ENCODE peak calls at places on chromosomes 16 and 17, in six cellular contexts. Q, R, Z, J, F and A are unnamed samples.

GRCh38 chr17:83037084-83037950 is 42.1 kb upstream of the METRNL start:
- DNase-seq in Q (no peak), R (peak; percentile 51), Z (no peak), J (no peak), F (no peak), A (no peak)

GRCh38 chr16:48279199-48279598 is 31.9 kb upstream of the ABCC11 start:
- DNase-seq in Q (no peak), R (no peak), Z (no peak), J (no peak), F (peak; percentile 56), A (no peak)

GRCh38 chr16:72959301-72959996 is 88.5 kb downstream of the ZFHX3 start:
- DNase-seq in Q (no peak), R (no peak), Z (no peak), J (no peak), F (no peak), A (no peak)

GRCh38 chr16:1458336-1458976 is 14.1 kb upstream of the CCDC154 start:
- DNase-seq in Q (peak; percentile 41), R (no peak), Z (no peak), J (no peak), F (no peak), A (no peak)

GRCh38 chr16:11621539-11621919 is 34.8 kb upstream of the LITAF start:
- DNase-seq in Q (no peak), R (no peak), Z (no peak), J (no peak), F (no peak), A (no peak)

GRCh38 chr16:76766538-76766937 is 424.5 kb upstream of the MON1B start:
- DNase-seq in Q (no peak), R (no peak), Z (no peak), J (no peak), F (no peak), A (no peak)

GRCh38 chr16:68563631-68564366 is 24.7 kb downstream of the ZFP90 start:
- DNase-seq in Q (no peak), R (no peak), Z (no peak), J (no peak), F (peak; percentile 32), A (no peak)

GRCh38 chr17:32936894-32937500 is 9.0 kb downstream of the TMEM98 start:
- DNase-seq in Q (peak; percentile 70), R (peak; percentile 94), Z (peak; percentile 58), J (peak; percentile 42), F (peak; percentile 91), A (peak; percentile 70)

GRCh38 chr16:20387978-20388377 is 16.6 kb downstream of the PDILT start:
- DNase-seq in Q (no peak), R (no peak), Z (no peak), J (no peak), F (no peak), A (no peak)

GRCh38 chr17:55601874-55602364 is 90.7 kb upstream of the SMIM36 start:
- DNase-seq in Q (peak; percentile 61), R (peak; percentile 81), Z (no peak), J (no peak), F (peak; percentile 93), A (peak; percentile 42)

GRCh38 chr17:17542906-17543635 is 46.9 kb upstream of the RASD1 start:
- DNase-seq in Q (no peak), R (no peak), Z (no peak), J (no peak), F (no peak), A (no peak)

GRCh38 chr17:63698886-63699637 is 863 bp downstream of the LIMD2 start:
- DNase-seq in Q (peak; percentile 29), R (peak; percentile 46), Z (peak; percentile 47), J (no peak), F (peak; percentile 83), A (peak; percentile 33)

GRCh38 chr17:38897176-38897575 is 27.3 kb downstream of the LASP1 start:
- DNase-seq in Q (peak; percentile 28), R (no peak), Z (peak; percentile 24), J (no peak), F (no peak), A (no peak)

GRCh38 chr16:212999-213398 is 16.2 kb downstream of the LUC7L start:
- DNase-seq in Q (peak; percentile 16), R (no peak), Z (peak; percentile 38), J (no peak), F (no peak), A (no peak)

GRCh38 chr17:82241183-82241925 is 12.5 kb downstream of the SLC16A3 start:
- DNase-seq in Q (peak; percentile 36), R (no peak), Z (peak; percentile 64), J (no peak), F (no peak), A (no peak)

GRCh38 chr16:15498427-15499175 is 64.2 kb downstream of the BMERB1 start:
- DNase-seq in Q (peak; percentile 71), R (peak; percentile 39), Z (peak; percentile 52), J (no peak), F (peak; percentile 49), A (no peak)

GRCh38 chr16:11303405-11304138 is 22.4 kb upstream of the PRM1 start:
- DNase-seq in Q (no peak), R (no peak), Z (no peak), J (peak; percentile 85), F (no peak), A (no peak)

GRCh38 chr16:73315645-73316044 is 267.7 kb upstream of the ZFHX3 start:
- DNase-seq in Q (no peak), R (no peak), Z (no peak), J (no peak), F (no peak), A (no peak)

GRCh38 chr17:68356520-68356919 is 65.2 kb downstream of the ARSG start:
- DNase-seq in Q (no peak), R (no peak), Z (peak; percentile 74), J (no peak), F (no peak), A (no peak)

GRCh38 chr17:28193241-28193640 is 125.8 kb upstream of the TMEM97 start:
- DNase-seq in Q (no peak), R (no peak), Z (no peak), J (no peak), F (peak; percentile 47), A (no peak)

GRCh38 chr17:8154608-8155152 is 2.5 kb upstream of the PER1 start:
- DNase-seq in Q (no peak), R (no peak), Z (no peak), J (no peak), F (no peak), A (no peak)

GRCh38 chr16:29844575-29845331 is 18.3 kb downstream of the CDIPT start:
- DNase-seq in Q (no peak), R (no peak), Z (no peak), J (no peak), F (no peak), A (no peak)

GRCh38 chr16:8630205-8630953 is 8.9 kb downstream of the METTL22 start:
- DNase-seq in Q (no peak), R (no peak), Z (no peak), J (no peak), F (no peak), A (no peak)

GRCh38 chr17:43908111-43908721 is 880 bp upstream of the MPP2 start:
- DNase-seq in Q (peak; percentile 65), R (peak; percentile 85), Z (peak; percentile 65), J (peak; percentile 23), F (peak; percentile 79), A (no peak)

GRCh38 chr17:32483451-32484019 is 3.3 kb upstream of the CDK5R1 start:
- DNase-seq in Q (peak; percentile 61), R (peak; percentile 91), Z (peak; percentile 67), J (no peak), F (peak; percentile 97), A (no peak)

GRCh38 chr16:15907863-15908478 is 19.6 kb upstream of the CEP20 start:
- DNase-seq in Q (peak; percentile 11), R (peak; percentile 72), Z (peak; percentile 30), J (no peak), F (peak; percentile 88), A (peak; percentile 67)

GRCh38 chr17:62791235-62792121 is 16.6 kb downstream of the MARCHF10 start:
- DNase-seq in Q (peak; percentile 95), R (no peak), Z (peak; percentile 96), J (peak; percentile 82), F (no peak), A (no peak)

GRCh38 chr17:76138896-76139248 is 2.2 kb downstream of the FOXJ1 start:
- DNase-seq in Q (no peak), R (no peak), Z (no peak), J (no peak), F (no peak), A (no peak)
- H3K4me1 ChIP-seq in Q (no peaks in the 10 kb centered on the region), R (peaks cover 79% of the 10 kb centered on the region), Z (peaks cover 4% of the 10 kb centered on the region), J (peaks cover 31% of the 10 kb centered on the region), F (no peaks in the 10 kb centered on the region), A (peaks cover 6% of the 10 kb centered on the region)

GRCh38 chr16:86519649-86520316 is 9.5 kb downstream of the FOXF1 start:
- DNase-seq in Q (peak; percentile 77), R (peak; percentile 88), Z (peak; percentile 40), J (peak; percentile 25), F (peak; percentile 60), A (peak; percentile 13)
- H3K9ac ChIP-seq in Q (peak overlapping the region; percentile 37), R (no peak overlapping the region), Z (peak overlapping the region; percentile 26), J (no peak overlapping the region), F (no peak overlapping the region), A (no peak overlapping the region)

DNA sequence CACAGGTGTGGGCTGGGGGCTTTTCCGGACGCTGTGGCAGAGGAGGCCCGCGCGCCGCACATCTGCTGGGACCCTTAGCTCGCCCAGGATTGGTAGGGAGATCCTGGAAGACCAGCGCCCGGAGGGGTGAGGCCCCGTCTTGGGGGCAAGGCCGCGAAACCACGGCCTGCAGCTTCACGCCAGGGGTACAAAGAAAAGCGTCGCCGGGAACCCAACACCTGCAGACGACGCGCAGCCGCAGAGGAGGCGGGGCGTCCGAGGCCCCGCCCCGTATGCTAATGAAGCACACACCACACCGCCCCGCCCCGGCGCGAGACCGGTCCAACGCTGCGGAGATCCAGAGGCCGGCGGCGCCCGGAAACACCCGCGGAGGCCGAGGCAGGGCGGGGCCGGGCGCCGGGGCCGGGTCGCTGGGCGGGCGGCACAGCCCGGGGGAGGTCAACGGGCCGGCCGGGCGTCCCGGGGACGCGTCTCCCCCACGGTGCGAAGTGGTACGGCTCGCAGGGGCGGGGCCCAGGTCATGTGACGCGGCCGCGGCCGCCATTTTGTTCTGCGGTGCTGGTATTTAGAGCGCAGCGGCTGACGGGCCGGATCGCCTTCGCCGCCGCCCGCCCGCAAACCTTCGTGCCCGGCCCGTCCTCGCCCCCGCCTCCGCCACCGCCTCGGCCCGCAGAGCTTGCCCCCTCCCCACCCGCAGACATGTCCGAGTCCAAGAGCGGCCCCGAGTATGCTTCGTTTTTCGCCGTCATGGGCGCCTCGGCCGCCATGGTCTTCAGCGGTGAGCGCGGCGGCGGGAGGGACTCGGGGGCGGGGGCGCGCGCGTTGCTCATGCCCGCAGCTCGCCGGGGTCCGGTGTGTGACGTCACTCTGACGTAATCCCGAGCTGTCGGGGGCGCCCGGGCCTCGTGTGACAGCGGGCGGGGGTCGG is at the start of gene ATP6V0C:
- DNase-seq in Q (peak; percentile 79), R (peak; percentile 97), Z (peak; percentile 76), J (peak; percentile 86), F (peak; percentile 93), A (peak; percentile 95)
- H3K4me2 ChIP-seq in Q (peak within 1 kb of the TSS; percentile 83), R (peak within 1 kb of the TSS; percentile 99), Z (peak within 1 kb of the TSS; percentile 89), J (peak within 1 kb of the TSS; percentile 89), F (peak within 1 kb of the TSS; percentile 91), A (peak within 1 kb of the TSS; percentile 96)

GRCh38 chr16:84234656-84235285 is 5.0 kb downstream of the KCNG4 start:
- DNase-seq in Q (no peak), R (no peak), Z (no peak), J (no peak), F (no peak), A (no peak)
- H3K4me1 ChIP-seq in Q (no peaks in the 10 kb centered on the region), R (no peaks in the 10 kb centered on the region), Z (no peaks in the 10 kb centered on the region), J (no peaks in the 10 kb centered on the region), F (no peaks in the 10 kb centered on the region), A (no peaks in the 10 kb centered on the region)